ENCODE peak calls at places on chromosomes 2 and 18, in seven cellular contexts. M, W, J, I, D, O and L are unnamed samples.

GRCh38 chr2:54206596-54206995 is 49.4 kb downstream of the TSPYL6 start:
- DNase-seq in M (peak; percentile 11), W (peak; percentile 13), J (peak; percentile 68), I (peak; percentile 45), D (peak; percentile 46), O (peak; percentile 63), L (peak; percentile 75)

GRCh38 chr2:208466133-208466919 is 59.7 kb downstream of the PTH2R start:
- DNase-seq in M (no peak), W (peak; percentile 68), J (peak; percentile 68), I (peak; percentile 24), D (peak; percentile 0), O (peak; percentile 27), L (peak; percentile 31)

GRCh38 chr18:74139888-74140287 is 7.7 kb downstream of the FBXO15 start:
- DNase-seq in M (no peak), W (no peak), J (peak; percentile 60), I (no peak), D (peak; percentile 87), O (peak; percentile 76), L (peak; percentile 44)

GRCh38 chr2:29518988-29519925 is 402.1 kb downstream of the ALK start:
- DNase-seq in M (no peak), W (peak; percentile 15), J (peak; percentile 90), I (no peak), D (peak; percentile 84), O (peak; percentile 87), L (peak; percentile 71)

GRCh38 chr2:237943395-237944094 is 23.3 kb upstream of the UBE2F start:
- DNase-seq in M (no peak), W (no peak), J (no peak), I (no peak), D (no peak), O (no peak), L (no peak)

GRCh38 chr2:231525248-231526163 is 4.7 kb downstream of the NMUR1 start:
- DNase-seq in M (no peak), W (no peak), J (no peak), I (no peak), D (no peak), O (no peak), L (no peak)

GRCh38 chr2:97870396-97870843 is 125.3 kb downstream of the TMEM131 start:
- DNase-seq in M (peak; percentile 55), W (peak; percentile 25), J (peak; percentile 95), I (no peak), D (peak; percentile 89), O (peak; percentile 90), L (peak; percentile 63)

GRCh38 chr2:148568597-148568996 is 76.0 kb upstream of the EPC2 start:
- DNase-seq in M (no peak), W (no peak), J (no peak), I (no peak), D (no peak), O (no peak), L (no peak)

GRCh38 chr18:35158728-35159443 is 81.9 kb upstream of the ZNF397 start:
- DNase-seq in M (no peak), W (no peak), J (no peak), I (no peak), D (no peak), O (no peak), L (no peak)

GRCh38 chr2:37615808-37616673 is 55.4 kb downstream of the CDC42EP3 start:
- DNase-seq in M (no peak), W (no peak), J (no peak), I (no peak), D (no peak), O (no peak), L (no peak)

GRCh38 chr2:190466819-190467444 is 58.8 kb downstream of the MFSD6 start:
- DNase-seq in M (no peak), W (no peak), J (peak; percentile 7), I (no peak), D (peak; percentile 25), O (peak; percentile 46), L (no peak)

GRCh38 chr18:47591429-47591828 is 339.0 kb downstream of the SMAD2 start:
- DNase-seq in M (no peak), W (no peak), J (no peak), I (no peak), D (no peak), O (no peak), L (no peak)

GRCh38 chr2:202113571-202114142 is 40.6 kb downstream of the KIAA2012 start:
- DNase-seq in M (no peak), W (no peak), J (peak; percentile 56), I (no peak), D (peak; percentile 45), O (peak; percentile 86), L (no peak)

GRCh38 chr2:38507712-38508111 is 95.0 kb downstream of the HNRNPLL start:
- DNase-seq in M (no peak), W (no peak), J (no peak), I (no peak), D (no peak), O (no peak), L (no peak)

GRCh38 chr18:59865241-59865986 is 34.4 kb upstream of the PMAIP1 start:
- DNase-seq in M (no peak), W (no peak), J (no peak), I (no peak), D (no peak), O (no peak), L (no peak)

GRCh38 chr2:150230004-150230403 is 257.5 kb downstream of the RND3 start:
- DNase-seq in M (no peak), W (no peak), J (peak; percentile 54), I (no peak), D (no peak), O (no peak), L (no peak)

GRCh38 chr2:239267411-239267941 is 133.3 kb downstream of the HDAC4 start:
- DNase-seq in M (peak; percentile 73), W (no peak), J (peak; percentile 80), I (no peak), D (peak; percentile 80), O (peak; percentile 76), L (peak; percentile 82)

DNA sequence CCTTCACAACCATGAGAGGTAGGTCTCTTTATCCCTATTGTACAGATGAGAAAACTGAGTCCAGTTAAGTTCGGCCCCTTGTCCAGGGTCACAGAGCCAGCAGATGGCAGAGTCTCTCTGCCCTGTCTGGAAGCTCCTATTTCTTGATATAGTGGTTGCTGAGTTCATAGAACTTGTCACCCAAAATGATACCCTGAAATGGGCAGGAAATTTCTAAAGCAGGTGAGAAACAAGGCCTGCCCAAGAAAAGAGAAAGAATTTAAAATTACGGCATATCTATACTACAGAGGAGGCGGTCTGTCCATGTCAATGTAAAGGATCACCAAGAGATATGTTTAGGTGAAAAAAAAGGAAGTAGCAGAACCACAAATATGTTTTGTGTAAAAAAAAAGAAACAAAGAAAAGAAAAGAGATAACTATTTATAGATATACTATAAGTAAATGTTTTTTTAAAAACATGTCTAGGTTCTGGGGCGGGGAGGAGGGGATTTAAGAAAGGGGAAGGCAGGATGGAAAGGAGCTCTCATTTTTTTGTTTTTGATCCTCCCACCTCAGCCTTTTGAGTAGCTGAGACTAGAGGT is 39.8 kb downstream of the MYO7B start:
- DNase-seq in M (no peak), W (no peak), J (no peak), I (no peak), D (no peak), O (no peak), L (no peak)
- TF ChIP-seq CTCF in M (peak; percentile 4), W (no peak), J (no peak), I (no peak), D (no peak), O (no peak), L (no peak)

GRCh38 chr2:61221819-61222218 is 59.8 kb downstream of the C2orf74 start:
- DNase-seq in M (no peak), W (no peak), J (no peak), I (no peak), D (no peak), O (no peak), L (no peak)
- H3K4me3 ChIP-seq in M (no peak overlapping the region), W (no peak overlapping the region), J (no peak overlapping the region), I (no peak overlapping the region), D (no peak overlapping the region), O (no peak overlapping the region), L (no peak overlapping the region)

GRCh38 chr2:161484061-161484460 is 68.0 kb downstream of the TBR1 start:
- DNase-seq in M (no peak), W (no peak), J (peak; percentile 71), I (no peak), D (no peak), O (no peak), L (no peak)

GRCh38 chr2:161488879-161489278 is 72.8 kb downstream of the TBR1 start:
- DNase-seq in M (no peak), W (no peak), J (no peak), I (no peak), D (no peak), O (no peak), L (no peak)

GRCh38 chr2:161488131-161488699 is 72.1 kb downstream of the TBR1 start:
- DNase-seq in M (no peak), W (no peak), J (no peak), I (no peak), D (no peak), O (no peak), L (no peak)

GRCh38 chr2:161481619-161482018 is 65.5 kb downstream of the TBR1 start:
- DNase-seq in M (no peak), W (no peak), J (no peak), I (no peak), D (no peak), O (no peak), L (no peak)

GRCh38 chr2:161486111-161486510 is 70.0 kb downstream of the TBR1 start:
- DNase-seq in M (no peak), W (no peak), J (peak; percentile 90), I (no peak), D (peak; percentile 2), O (no peak), L (no peak)
- TF ChIP-seq CTCF in M (no peak), W (no peak), J (no peak), I (no peak), D (no peak), O (no peak), L (no peak)

GRCh38 chr2:127703282-127703681 is 2.0 kb downstream of the SFT2D3 start:
- DNase-seq in M (no peak), W (no peak), J (no peak), I (no peak), D (no peak), O (no peak), L (no peak)
- H3K4me3 ChIP-seq in M (no peak overlapping the region), W (no peak overlapping the region), J (peak overlapping the region; percentile 73), I (no peak overlapping the region), D (no peak overlapping the region), O (no peak overlapping the region), L (no peak overlapping the region)

DNA sequence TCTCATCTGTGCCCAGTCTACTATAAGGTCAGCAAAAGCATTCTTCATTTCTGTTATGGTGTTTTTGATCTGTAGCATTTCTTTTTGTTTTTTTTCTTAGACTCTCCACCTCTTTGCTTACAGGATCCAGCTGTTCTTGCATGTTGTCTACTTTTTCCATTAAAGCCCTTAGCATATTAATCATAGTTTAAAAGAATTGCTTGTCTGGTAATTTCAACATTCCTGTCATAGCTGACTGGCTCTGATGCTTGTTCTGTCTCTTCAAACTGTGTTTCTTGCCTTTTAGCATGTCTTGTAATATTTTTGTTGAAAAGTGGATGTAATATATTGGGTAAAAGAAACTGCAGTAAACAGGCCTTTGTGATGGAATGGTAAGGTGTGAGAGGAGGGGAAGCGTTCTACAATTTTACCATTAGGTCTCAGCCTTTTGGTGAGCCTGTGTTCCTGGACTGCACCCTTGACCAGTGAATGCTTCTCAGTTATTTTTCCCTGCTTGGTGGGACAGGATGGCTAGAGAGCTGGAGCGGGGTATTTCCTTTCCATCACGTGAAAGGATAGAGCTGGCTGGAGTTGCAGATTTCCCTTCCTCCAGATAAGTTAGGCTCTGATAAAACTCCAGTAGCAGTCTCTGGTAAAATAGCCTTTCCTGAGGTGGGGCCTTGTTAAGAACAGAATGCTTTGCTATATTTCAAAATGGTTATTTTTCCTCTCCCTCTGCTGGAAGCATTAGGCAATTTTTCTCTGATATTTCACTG is 65.4 kb downstream of the PLA2R1 start:
- DNase-seq in M (no peak), W (no peak), J (no peak), I (no peak), D (no peak), O (peak; percentile 15), L (peak; percentile 80)
- TF ChIP-seq CTCF in M (no peak), W (no peak), J (no peak), I (no peak), D (no peak), O (peak; percentile 13), L (peak; percentile 26)